ENCODE peak calls at places on chromosomes 16 and 17, in four cellular contexts. L, V, K and D are unnamed samples.

GRCh38 chr17:49074851-49075540 is 57.6 kb upstream of the B4GALNT2 start:
- DNase-seq in K (no peak), L (no peak), V (no peak), D (no peak)

GRCh38 chr17:47778184-47778635 is 43.4 kb downstream of the OSBPL7 start:
- DNase-seq in L (no peak), V (no peak), K (peak; percentile 13), D (no peak)

GRCh38 chr17:1733759-1734158 is 8.9 kb upstream of the SERPINF2 start:
- DNase-seq in K (no peak), L (no peak), V (no peak), D (no peak)

GRCh38 chr17:14296511-14296910 is 4.4 kb upstream of the HS3ST3B1 start:
- DNase-seq in L (no peak), K (peak; percentile 36), V (no peak), D (no peak)

GRCh38 chr17:30360396-30360795 is 18.3 kb upstream of the CPD start:
- DNase-seq in K (no peak), L (no peak), V (no peak), D (no peak)

GRCh38 chr16:47777191-47777590 is 316.1 kb downstream of the PHKB start:
- DNase-seq in L (no peak), V (no peak), K (peak; percentile 26), D (no peak)

GRCh38 chr16:2741168-2741567 is 11.3 kb upstream of the SRRM2 start:
- DNase-seq in L (no peak), V (no peak), K (no peak), D (no peak)

GRCh38 chr17:68431661-68432071 is 25.6 kb downstream of the WIPI1 start:
- DNase-seq in K (peak; percentile 55), L (no peak), V (peak; percentile 48), D (no peak)

GRCh38 chr17:3896108-3897099 is 3.6 kb upstream of the CAMKK1 start:
- DNase-seq in L (no peak), K (no peak), V (no peak), D (no peak)

GRCh38 chr17:48915459-48916282 is 7.5 kb downstream of the UBE2Z start:
- DNase-seq in K (peak; percentile 96), V (no peak), L (no peak), D (no peak)